ENCODE peak calls at places on chromosomes 3 and 15, in four cellular contexts. J, S, I and O are unnamed samples.

GRCh38 chr3:184099806-184100686 is 3.2 kb downstream of the HTR3E start:
- ATAC-seq in J (no peak), S (no peak), I (peak; percentile 68), O (no peak)

GRCh38 chr15:82848201-82848993 is 39.0 kb downstream of the WHAMM start:
- ATAC-seq in I (no peak), J (no peak), S (no peak), O (no peak)

GRCh38 chr15:64209680-64210334 is 47.0 kb upstream of the PPIB start:
- ATAC-seq in I (peak; percentile 67), S (no peak), J (no peak), O (no peak)

GRCh38 chr15:86849563-86849962 is 769.9 kb downstream of the AGBL1 start:
- ATAC-seq in I (no peak), J (no peak), S (no peak), O (no peak)

GRCh38 chr3:12954891-12955650 is 113.7 kb upstream of the RPL32 start:
- ATAC-seq in S (peak; percentile 74), I (no peak), J (no peak), O (peak; percentile 90)

GRCh38 chr15:51739056-51739455 is 1.6 kb upstream of the LYSMD2 start:
- ATAC-seq in I (peak; percentile 10), J (no peak), S (no peak), O (no peak)

GRCh38 chr15:51622269-51623180 is at the start of gene DMXL2:
- ATAC-seq in I (peak; percentile 72), J (peak; percentile 88), S (peak; percentile 86), O (peak; percentile 89)

GRCh38 chr3:71245971-71246860 is 337.3 kb downstream of the FOXP1 start:
- ATAC-seq in S (no peak), J (peak; percentile 82), I (peak; percentile 64), O (no peak)

GRCh38 chr3:70822777-70823176 is 510.3 kb upstream of the MDFIC2 start:
- ATAC-seq in I (no peak), J (no peak), S (no peak), O (no peak)

GRCh38 chr3:37148208-37148607 is 26.2 kb downstream of the LRRFIP2 start:
- ATAC-seq in J (no peak), S (no peak), I (no peak), O (no peak)
- TF ChIP-seq EP300 in J (no peak), S (no peak), I (no peak), O (no peak)

GRCh38 chr3:67361323-67361722 is 293.1 kb downstream of the SUCLG2 start:
- ATAC-seq in J (no peak), S (no peak), I (no peak), O (no peak)
- H3K27ac ChIP-seq in J (no peak overlapping the region), S (no peak overlapping the region), I (no peak overlapping the region), O (no peak overlapping the region)

GRCh38 chr15:30038667-30039523 is 43.9 kb upstream of the GOLGA8J start:
- ATAC-seq in J (no peak), S (peak; percentile 53), I (no peak), O (no peak)
- TF ChIP-seq EP300 in J (no peak), S (no peak), I (no peak), O (no peak)

DNA sequence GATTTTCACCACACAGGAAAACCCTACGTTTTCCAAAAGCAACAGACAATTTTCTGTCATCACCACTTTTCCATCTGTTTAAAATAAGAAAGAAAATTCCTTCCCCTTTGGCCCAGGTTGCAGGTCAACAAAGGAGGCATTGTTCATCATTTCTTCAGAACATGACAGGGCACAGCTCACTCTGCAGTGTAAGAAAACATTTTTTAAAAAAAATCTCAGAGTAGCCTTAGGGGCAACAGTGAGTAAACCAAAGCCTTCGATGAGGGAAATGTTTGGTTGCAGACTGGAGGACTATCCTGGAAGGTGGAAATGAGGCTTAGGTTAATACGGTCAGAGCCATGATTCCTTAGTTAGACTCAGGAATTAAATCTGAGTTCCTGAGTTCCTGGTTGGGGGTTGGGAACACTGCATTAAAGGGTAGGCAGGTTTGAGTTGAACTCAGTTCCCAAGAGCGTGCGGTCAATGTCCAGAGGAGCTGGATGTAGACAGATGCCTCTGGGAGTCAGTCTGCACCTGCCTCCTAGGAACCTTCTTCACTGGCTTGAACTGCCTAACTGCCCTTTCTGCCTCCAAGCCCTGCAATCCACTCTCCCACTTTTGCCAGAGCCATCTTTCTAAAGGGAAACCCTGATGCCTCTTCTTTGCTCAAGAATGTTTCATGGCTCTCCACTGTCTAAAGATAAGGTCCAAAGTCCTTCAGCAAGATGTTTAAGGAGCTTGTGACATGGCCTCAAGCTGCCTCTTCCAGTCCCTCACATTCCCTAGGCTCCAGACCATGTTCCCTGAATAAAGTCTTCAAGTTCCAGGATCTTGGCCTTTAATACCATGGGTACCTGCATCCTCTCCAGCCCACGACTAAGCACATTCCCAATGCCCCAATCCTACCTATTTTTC is 3.2 kb upstream of the HES1 start:
- ATAC-seq in S (no peak), I (no peak), J (no peak), O (no peak)
- H3K27ac ChIP-seq in S (no peak overlapping the region), I (no peak overlapping the region), J (peak overlapping the region; percentile 85), O (no peak overlapping the region)

DNA sequence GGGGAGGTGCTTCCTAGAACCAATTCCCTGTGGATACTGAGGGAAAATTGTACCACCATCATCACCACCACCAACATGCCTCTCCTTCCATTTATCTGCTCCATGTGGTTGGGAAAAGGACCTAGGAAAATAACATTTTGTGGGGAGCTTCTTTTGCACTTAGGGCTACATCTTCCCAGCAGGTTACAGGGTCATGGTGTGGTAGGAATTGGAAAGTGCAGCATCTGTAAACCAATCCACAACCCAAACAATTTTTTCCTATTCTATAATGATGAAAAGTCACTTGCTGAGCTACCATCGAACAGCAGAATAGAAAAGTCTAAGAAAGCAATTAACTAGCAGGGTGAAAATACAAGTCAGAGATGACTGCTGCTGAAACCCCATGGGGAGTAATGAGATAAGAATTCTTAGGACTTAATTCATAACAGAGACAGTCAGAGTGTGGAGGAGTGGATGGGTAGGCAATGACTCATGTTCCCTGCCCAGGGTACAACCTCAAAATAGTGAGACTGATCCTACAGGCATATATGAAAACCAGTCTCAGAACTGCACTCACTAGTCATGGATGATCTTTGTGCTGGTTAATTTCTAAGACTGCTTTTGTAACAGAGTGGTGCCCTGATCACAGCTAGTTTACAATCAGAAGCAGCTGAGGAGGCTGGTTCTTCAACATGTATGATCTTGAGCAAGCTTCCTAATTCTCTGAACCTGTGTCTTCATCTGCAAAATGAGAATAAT is 38.1 kb upstream of the LEKR1 start:
- ATAC-seq in J (no peak), S (no peak), I (peak; percentile 93), O (no peak)
- TF ChIP-seq EP300 in J (no peak), S (no peak), I (peak; percentile 48), O (no peak)

GRCh38 chr15:90101969-90102890 is at the start of gene IDH2:
- ATAC-seq in I (peak; percentile 98), J (peak; percentile 92), S (peak; percentile 92), O (peak; percentile 91)
- H3K27ac ChIP-seq in I (peak within 1 kb of the TSS; percentile 85), J (peak within 1 kb of the TSS; percentile 76), S (peak within 1 kb of the TSS; percentile 94), O (peak within 1 kb of the TSS; percentile 100)

GRCh38 chr15:84982301-84982920 is 755 bp downstream of the PDE8A start:
- ATAC-seq in J (peak; percentile 2), I (no peak), S (no peak), O (no peak)

GRCh38 chr15:84980196-84981053 is 1.2 kb upstream of the PDE8A start:
- ATAC-seq in I (peak; percentile 77), S (peak; percentile 91), J (peak; percentile 77), O (peak; percentile 79)

GRCh38 chr15:84979651-84980050 is 2.0 kb upstream of the PDE8A start:
- ATAC-seq in I (peak; percentile 6), J (peak; percentile 12), S (no peak), O (no peak)

GRCh38 chr15:84981711-84982300 is at the start of gene PDE8A:
- ATAC-seq in J (peak; percentile 4), I (peak; percentile 1), S (no peak), O (peak; percentile 8)

DNA sequence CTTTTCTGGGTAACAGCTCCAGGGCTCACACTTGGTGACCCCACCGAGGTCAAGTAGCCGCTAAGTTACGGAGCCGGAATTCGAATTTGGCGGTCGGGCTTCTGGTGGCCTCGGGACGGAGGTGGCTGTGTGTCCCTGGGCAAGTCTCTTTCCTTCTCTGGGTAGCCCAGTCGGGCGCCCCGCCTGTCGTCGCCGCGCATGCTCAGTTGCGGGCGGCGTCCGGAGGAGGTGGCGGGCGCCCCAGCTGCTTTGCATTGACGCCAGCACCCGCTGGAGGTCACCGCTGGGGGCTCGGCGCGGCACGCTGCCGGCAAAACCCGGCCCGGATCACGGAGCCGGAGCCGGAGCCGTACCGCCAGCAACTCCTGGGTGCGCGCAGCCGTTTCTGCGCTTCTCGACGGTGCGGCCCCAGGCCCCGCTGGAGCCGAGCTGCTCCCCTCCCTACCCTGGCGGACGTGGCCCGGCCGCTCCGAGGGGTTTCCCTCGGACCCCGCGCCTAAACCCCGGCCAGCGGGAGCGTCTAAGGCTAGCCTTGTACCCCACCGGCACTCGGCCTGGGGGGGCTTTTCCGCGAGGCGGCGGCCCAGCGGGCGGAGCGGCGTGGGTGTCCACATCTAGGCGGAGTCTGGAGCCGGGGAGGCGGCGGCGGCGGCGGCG is 474 bp upstream of the PDE8A start:
- ATAC-seq in J (peak; percentile 72), I (peak; percentile 82), S (peak; percentile 95), O (peak; percentile 93)
- TF ChIP-seq EP300 in J (no peak), I (peak; percentile 42), S (no peak), O (no peak)